ENCODE peak calls at places on chromosomes 11 and 22, in five cellular contexts. N is neuronal stem cell, O is mesenchymal stem cell, J is H1, W is H9. R is an unnamed sample.

GRCh38 chr22:25747245-25747944 is 5.4 kb downstream of the MYO18B start:
- DNase-seq in J (no peak), N (no peak), O (peak; percentile 87), W (no peak), R (peak; percentile 88)

GRCh38 chr11:106552694-106553203 is 465.5 kb downstream of the GUCY1A2 start:
- DNase-seq in W (peak; percentile 70), J (no peak), N (no peak), O (no peak), R (no peak)

GRCh38 chr11:104522650-104523049 is 358.7 kb upstream of the PDGFD start:
- DNase-seq in W (no peak), O (no peak), N (no peak), J (no peak), R (peak; percentile 41)

GRCh38 chr11:134100171-134100570 is 31.3 kb downstream of the JAM3 start:
- DNase-seq in J (no peak), W (no peak), N (no peak), O (no peak), R (no peak)

GRCh38 chr11:76076749-76077148 is 129.6 kb downstream of the WNT11 start:
- DNase-seq in J (no peak), W (no peak), O (no peak), N (no peak), R (no peak)

GRCh38 chr11:66119348-66120133 is 49.5 kb downstream of the PACS1 start:
- DNase-seq in W (no peak), J (no peak), O (peak; percentile 93), N (no peak), R (peak; percentile 94)

GRCh38 chr22:29879738-29880137 is 3.2 kb upstream of the MTMR3 start:
- DNase-seq in J (peak; percentile 32), W (no peak), N (no peak), O (no peak), R (no peak)

GRCh38 chr11:8049084-8049483 is 31.9 kb upstream of the TUB start:
- DNase-seq in W (peak; percentile 8), O (no peak), N (no peak), J (peak; percentile 24), R (no peak)

GRCh38 chr11:64123102-64123434 is 42.8 kb downstream of the MACROD1 start:
- DNase-seq in W (no peak), J (no peak), O (no peak), N (no peak), R (no peak)

GRCh38 chr11:3160252-3161031 is 4.7 kb downstream of the OSBPL5 start:
- DNase-seq in J (peak; percentile 91), N (peak; percentile 96), O (peak; percentile 96), W (peak; percentile 96), R (peak; percentile 92)

GRCh38 chr11:130585545-130585944 is 137.1 kb downstream of the ADAMTS15 start:
- DNase-seq in N (no peak), O (no peak), W (no peak), J (no peak), R (no peak)

GRCh38 chr11:119368121-119369034 is 13.1 kb downstream of the USP2 start:
- DNase-seq in O (peak; percentile 48), N (no peak), J (no peak), W (no peak), R (peak; percentile 34)

GRCh38 chr11:15665368-15665871 is 550.7 kb downstream of the INSC start:
- DNase-seq in W (no peak), J (peak; percentile 4), O (peak; percentile 92), N (no peak), R (peak; percentile 72)

GRCh38 chr11:59102259-59102765 is 4.7 kb upstream of the FAM111B start:
- DNase-seq in J (peak; percentile 84), N (peak; percentile 52), O (peak; percentile 63), W (peak; percentile 92), R (peak; percentile 13)

GRCh38 chr11:64868904-64869570 is 9.4 kb downstream of the EHD1 start:
- DNase-seq in W (no peak), N (no peak), J (no peak), O (peak; percentile 95), R (peak; percentile 94)

GRCh38 chr22:22506736-22507135 is 1.8 kb downstream of the ZNF280B start:
- DNase-seq in O (no peak), W (no peak), N (no peak), J (no peak), R (no peak)

GRCh38 chr11:36793542-36793926 is 195.5 kb upstream of the RAG2 start:
- DNase-seq in J (no peak), W (no peak), O (no peak), N (peak; percentile 17), R (no peak)

GRCh38 chr11:18633256-18634139 is 644 bp downstream of the SPTY2D1 start:
- DNase-seq in J (no peak), O (peak; percentile 18), N (no peak), W (no peak), R (peak; percentile 48)
- H2AK5ac ChIP-seq in J (no peak overlapping the region), O (no peak overlapping the region), N (peak overlapping the region; percentile 6), W (no peak overlapping the region), R (peak overlapping the region; percentile 69)

DNA sequence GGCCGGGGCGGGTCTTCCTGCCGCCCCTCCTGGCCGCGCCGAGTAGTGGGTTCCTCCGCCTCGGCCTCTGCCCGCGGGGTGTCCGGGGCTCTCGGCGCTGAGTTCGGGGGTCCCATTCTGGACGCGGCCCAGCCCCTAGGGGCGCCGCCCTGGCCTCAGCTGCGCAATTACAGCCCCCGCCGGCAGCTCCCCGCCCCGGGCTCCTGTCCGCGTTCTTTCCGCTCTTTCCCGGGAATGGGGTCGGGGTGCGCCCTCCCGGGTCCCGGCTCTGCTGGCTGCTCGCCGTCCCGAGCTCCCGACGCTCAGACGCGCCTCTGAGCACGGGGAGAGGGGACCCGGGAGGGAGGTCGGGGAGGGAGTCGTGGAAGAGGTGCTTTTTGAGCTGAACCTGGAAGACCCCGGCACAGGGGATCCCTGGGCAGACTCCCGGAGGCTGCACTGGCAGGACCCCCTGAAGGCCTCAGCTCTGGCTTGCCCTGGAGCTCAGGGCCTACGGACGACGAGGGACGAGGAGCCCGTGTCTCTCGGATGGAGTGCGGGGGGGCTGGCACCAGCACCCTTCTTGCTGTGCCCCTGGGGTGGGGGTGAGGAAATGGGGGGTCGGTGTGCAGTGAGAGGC is 543 bp downstream of the TSPAN4 start:
- DNase-seq in O (peak; percentile 48), J (no peak), N (no peak), W (no peak), R (no peak)
- H3K14ac ChIP-seq in O (no peak overlapping the region), J (no peak overlapping the region), N (no peak overlapping the region), W (no peak overlapping the region), R (peak overlapping the region; percentile 80)

DNA sequence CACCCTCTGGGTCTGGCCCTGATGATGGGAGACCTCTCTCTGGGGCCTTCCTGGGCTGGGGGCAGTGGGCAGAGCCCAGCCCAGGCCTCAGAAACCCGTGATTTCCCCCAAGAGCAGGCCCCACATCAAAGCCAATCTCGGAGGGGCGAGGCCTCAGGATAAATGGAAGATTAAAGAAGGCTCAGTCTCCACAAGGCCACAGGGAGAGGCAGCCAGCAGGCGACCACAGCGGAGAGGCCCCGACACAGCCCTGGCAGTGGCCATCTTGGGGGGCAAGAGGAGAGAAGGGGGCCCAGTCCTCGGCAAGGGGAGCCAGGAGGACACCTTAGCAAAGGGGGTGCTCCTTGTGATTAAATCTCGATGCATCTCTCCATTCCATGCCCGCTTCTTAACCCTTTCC is 12.5 kb upstream of the CREB3L1 start:
- DNase-seq in N (no peak), O (no peak), W (no peak), J (no peak), R (no peak)
- H2AK5ac ChIP-seq in N (peak overlapping the region; percentile 83), O (no peak overlapping the region), W (no peak overlapping the region), J (no peak overlapping the region), R (no peak overlapping the region)

DNA sequence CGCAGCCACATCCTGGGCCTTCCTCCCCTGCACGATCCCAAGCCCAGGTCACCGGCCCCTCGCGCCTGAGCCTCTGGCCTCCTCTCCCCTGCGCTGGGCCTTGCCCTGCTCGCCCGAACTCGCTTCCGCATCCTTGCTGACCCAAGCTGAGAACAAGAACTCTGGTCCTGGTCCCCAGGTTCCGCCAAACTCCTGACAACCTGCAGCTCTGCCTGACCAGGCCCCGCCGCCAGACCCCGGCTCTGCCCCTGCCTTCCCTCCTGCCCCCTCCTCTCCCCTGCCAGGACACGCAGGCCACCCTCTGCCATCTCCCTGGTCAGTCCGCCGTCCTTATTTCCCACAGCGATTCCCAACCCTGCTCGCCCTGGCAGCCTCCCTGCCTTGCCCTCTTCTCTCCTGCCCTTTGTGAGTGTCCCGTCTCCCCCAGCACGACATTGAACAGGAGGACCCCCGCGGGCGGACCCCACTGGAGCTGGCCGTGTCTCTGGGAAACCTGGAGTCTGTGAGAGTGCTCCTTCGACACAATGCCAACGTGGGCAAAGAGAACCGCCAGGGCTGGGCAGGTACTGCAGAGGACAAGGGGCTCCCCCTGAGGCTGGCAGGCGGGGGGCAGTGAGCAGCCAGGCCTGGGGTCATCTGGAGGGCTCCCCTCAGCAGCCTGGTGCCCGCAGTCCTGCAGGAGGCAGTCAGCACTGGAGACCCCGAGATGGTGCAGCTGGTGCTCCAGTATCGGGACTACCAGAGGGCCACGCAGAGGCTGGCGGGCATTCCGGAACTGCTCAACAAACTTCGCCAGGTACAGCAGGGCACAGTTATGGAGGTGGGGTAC is 762 bp downstream of the ANKRD13D start:
- DNase-seq in N (no peak), W (no peak), J (peak; percentile 64), O (no peak), R (no peak)
- H3K14ac ChIP-seq in N (no peak overlapping the region), W (peak overlapping the region; percentile 45), J (no peak overlapping the region), O (no peak overlapping the region), R (peak overlapping the region; percentile 97)